ENCODE peak calls at places on chromosomes 11 and 22, in eight cellular contexts. One of them, this sample, is unnamed. For H3K27me3, the result is how much of the 10 kb centered on the place peaks cover.

GRCh38 chr11:117052196-117053149 is 45.8 kb downstream of the SIK3 start:
- DNase-seq in hepatocyte: no peak
- DNase-seq in psoas muscle: no peak
- DNase-seq in spleen: no peak
- DNase-seq in colonic mucosa: no peak
- DNase-seq in Caco-2: no peak
- DNase-seq in transverse colon: no peak
- DNase-seq in neural progenitor cell: no peak
- DNase-seq in this sample: no peak

GRCh38 chr11:63850946-63851345 is 12.0 kb downstream of the MARK2 start:
- DNase-seq in hepatocyte: no peak
- DNase-seq in Caco-2: peak
- DNase-seq in spleen: peak
- DNase-seq in neural progenitor cell: no peak
- DNase-seq in psoas muscle: no peak
- DNase-seq in colonic mucosa: no peak
- DNase-seq in transverse colon: no peak
- DNase-seq in this sample: no peak

GRCh38 chr22:40610329-40610850 is 26.1 kb downstream of the MRTFA start:
- DNase-seq in colonic mucosa: no peak
- DNase-seq in spleen: no peak
- DNase-seq in transverse colon: no peak
- DNase-seq in Caco-2: no peak
- DNase-seq in psoas muscle: no peak
- DNase-seq in hepatocyte: no peak
- DNase-seq in neural progenitor cell: no peak
- DNase-seq in this sample: no peak

GRCh38 chr11:98725471-98725870 is 295.3 kb upstream of the CNTN5 start:
- DNase-seq in psoas muscle: no peak
- DNase-seq in Caco-2: no peak
- DNase-seq in spleen: no peak
- DNase-seq in hepatocyte: no peak
- DNase-seq in neural progenitor cell: no peak
- DNase-seq in colonic mucosa: no peak
- DNase-seq in transverse colon: no peak
- DNase-seq in this sample: no peak

GRCh38 chr22:17918840-17919239 is 105.5 kb downstream of the MICAL3 start:
- DNase-seq in spleen: no peak
- DNase-seq in transverse colon: no peak
- DNase-seq in Caco-2: no peak
- DNase-seq in hepatocyte: no peak
- DNase-seq in colonic mucosa: no peak
- DNase-seq in psoas muscle: no peak
- DNase-seq in neural progenitor cell: no peak
- DNase-seq in this sample: no peak

GRCh38 chr11:98183034-98183433 is 837.7 kb upstream of the CNTN5 start:
- DNase-seq in hepatocyte: no peak
- DNase-seq in psoas muscle: no peak
- DNase-seq in transverse colon: no peak
- DNase-seq in spleen: no peak
- DNase-seq in colonic mucosa: no peak
- DNase-seq in neural progenitor cell: no peak
- DNase-seq in Caco-2: no peak
- DNase-seq in this sample: no peak

GRCh38 chr11:7436657-7437056 is 48.6 kb upstream of the OLFML1 start:
- DNase-seq in Caco-2: no peak
- DNase-seq in spleen: no peak
- DNase-seq in psoas muscle: no peak
- DNase-seq in neural progenitor cell: no peak
- DNase-seq in colonic mucosa: no peak
- DNase-seq in transverse colon: no peak
- DNase-seq in hepatocyte: no peak
- DNase-seq in this sample: no peak

GRCh38 chr11:130269544-130269943 is 45.2 kb downstream of the ZBTB44 start:
- DNase-seq in psoas muscle: no peak
- DNase-seq in transverse colon: no peak
- DNase-seq in Caco-2: no peak
- DNase-seq in spleen: no peak
- DNase-seq in colonic mucosa: no peak
- DNase-seq in hepatocyte: no peak
- DNase-seq in neural progenitor cell: no peak
- DNase-seq in this sample: no peak

GRCh38 chr11:128689946-128690745 is 3.7 kb upstream of the FLI1 start:
- DNase-seq in colonic mucosa: no peak
- DNase-seq in neural progenitor cell: peak
- DNase-seq in psoas muscle: no peak
- DNase-seq in Caco-2: no peak
- DNase-seq in hepatocyte: no peak
- DNase-seq in spleen: peak
- DNase-seq in transverse colon: no peak
- DNase-seq in this sample: no peak

GRCh38 chr11:20388096-20389055 is 860 bp downstream of the PRMT3 start:
- DNase-seq in neural progenitor cell: no peak
- DNase-seq in psoas muscle: no peak
- DNase-seq in colonic mucosa: peak
- DNase-seq in spleen: no peak
- DNase-seq in transverse colon: no peak
- DNase-seq in hepatocyte: no peak
- DNase-seq in Caco-2: no peak
- DNase-seq in this sample: no peak

GRCh38 chr11:72816404-72816990 is 2.3 kb downstream of the ATG16L2 start:
- DNase-seq in colonic mucosa: no peak
- DNase-seq in transverse colon: no peak
- DNase-seq in hepatocyte: no peak
- DNase-seq in spleen: peak
- DNase-seq in Caco-2: no peak
- DNase-seq in neural progenitor cell: no peak
- DNase-seq in psoas muscle: no peak
- DNase-seq in this sample: no peak

GRCh38 chr11:125763483-125763882 is 15.1 kb downstream of the PATE2 start:
- DNase-seq in transverse colon: no peak
- DNase-seq in psoas muscle: no peak
- DNase-seq in colonic mucosa: no peak
- DNase-seq in Caco-2: no peak
- DNase-seq in hepatocyte: no peak
- DNase-seq in spleen: no peak
- DNase-seq in neural progenitor cell: no peak
- DNase-seq in this sample: no peak

GRCh38 chr11:66745356-66746235 is 16.6 kb upstream of the SPTBN2 start:
- DNase-seq in transverse colon: peak
- DNase-seq in hepatocyte: peak
- DNase-seq in psoas muscle: no peak
- DNase-seq in spleen: peak
- DNase-seq in neural progenitor cell: peak
- DNase-seq in Caco-2: peak
- DNase-seq in colonic mucosa: peak
- DNase-seq in this sample: peak

GRCh38 chr22:25081409-25081824 is 118.2 kb upstream of the CRYBB3 start:
- DNase-seq in Caco-2: peak
- DNase-seq in spleen: no peak
- DNase-seq in hepatocyte: peak
- DNase-seq in transverse colon: peak
- DNase-seq in neural progenitor cell: peak
- DNase-seq in colonic mucosa: peak
- DNase-seq in psoas muscle: no peak
- DNase-seq in this sample: no peak

GRCh38 chr11:118430956-118431355 is 5.3 kb upstream of the KMT2A start:
- DNase-seq in hepatocyte: no peak
- DNase-seq in spleen: no peak
- DNase-seq in colonic mucosa: no peak
- DNase-seq in psoas muscle: no peak
- DNase-seq in neural progenitor cell: peak
- DNase-seq in Caco-2: peak
- DNase-seq in transverse colon: no peak
- DNase-seq in this sample: no peak

GRCh38 chr22:36160499-36160942 is at the start of gene APOL3:
- DNase-seq in Caco-2: no peak
- DNase-seq in transverse colon: peak
- DNase-seq in hepatocyte: no peak
- DNase-seq in neural progenitor cell: no peak
- DNase-seq in psoas muscle: peak
- DNase-seq in spleen: peak
- DNase-seq in colonic mucosa: peak
- DNase-seq in this sample: no peak

GRCh38 chr22:36285545-36285944 is 32.6 kb downstream of the APOL1 start:
- DNase-seq in transverse colon: no peak
- DNase-seq in neural progenitor cell: no peak
- DNase-seq in Caco-2: no peak
- DNase-seq in psoas muscle: peak
- DNase-seq in hepatocyte: no peak
- DNase-seq in spleen: peak
- DNase-seq in colonic mucosa: no peak
- DNase-seq in this sample: no peak

GRCh38 chr22:28817919-28818859 is 17.8 kb upstream of the XBP1 start:
- DNase-seq in psoas muscle: no peak
- DNase-seq in Caco-2: peak
- DNase-seq in transverse colon: peak
- DNase-seq in neural progenitor cell: no peak
- DNase-seq in colonic mucosa: peak
- DNase-seq in spleen: peak
- DNase-seq in hepatocyte: peak
- DNase-seq in this sample: peak

GRCh38 chr11:78981153-78981552 is 406.5 kb upstream of the NARS2 start:
- DNase-seq in hepatocyte: no peak
- DNase-seq in spleen: no peak
- DNase-seq in Caco-2: no peak
- DNase-seq in psoas muscle: no peak
- DNase-seq in neural progenitor cell: no peak
- DNase-seq in transverse colon: no peak
- DNase-seq in colonic mucosa: no peak
- DNase-seq in this sample: no peak

GRCh38 chr11:2913776-2914474 is 15.3 kb downstream of the PHLDA2 start:
- DNase-seq in colonic mucosa: no peak
- DNase-seq in hepatocyte: no peak
- DNase-seq in spleen: no peak
- DNase-seq in neural progenitor cell: no peak
- DNase-seq in psoas muscle: no peak
- DNase-seq in Caco-2: no peak
- DNase-seq in transverse colon: no peak
- DNase-seq in this sample: peak

GRCh38 chr22:39593061-39593930 is 22.7 kb downstream of the CACNA1I start:
- DNase-seq in psoas muscle: no peak
- DNase-seq in hepatocyte: no peak
- DNase-seq in neural progenitor cell: no peak
- DNase-seq in colonic mucosa: no peak
- DNase-seq in spleen: no peak
- DNase-seq in Caco-2: no peak
- DNase-seq in transverse colon: no peak
- DNase-seq in this sample: no peak

GRCh38 chr22:39383841-39384625 is 15.5 kb upstream of the TAB1 start:
- DNase-seq in hepatocyte: no peak
- DNase-seq in colonic mucosa: no peak
- DNase-seq in psoas muscle: no peak
- DNase-seq in neural progenitor cell: no peak
- DNase-seq in spleen: no peak
- DNase-seq in transverse colon: no peak
- DNase-seq in Caco-2: no peak
- DNase-seq in this sample: peak

GRCh38 chr22:24183321-24184031 is 2.2 kb downstream of the SUSD2 start:
- DNase-seq in spleen: peak
- DNase-seq in colonic mucosa: no peak
- DNase-seq in neural progenitor cell: no peak
- DNase-seq in hepatocyte: no peak
- DNase-seq in psoas muscle: peak
- DNase-seq in transverse colon: no peak
- DNase-seq in Caco-2: no peak
- DNase-seq in this sample: no peak

GRCh38 chr22:37604875-37605274 is 3.8 kb upstream of the GGA1 start:
- DNase-seq in Caco-2: no peak
- DNase-seq in transverse colon: no peak
- DNase-seq in spleen: peak
- DNase-seq in neural progenitor cell: no peak
- DNase-seq in colonic mucosa: peak
- DNase-seq in psoas muscle: no peak
- DNase-seq in hepatocyte: no peak
- DNase-seq in this sample: no peak

GRCh38 chr11:69654001-69654659 is 13.2 kb downstream of the CCND1 start:
- DNase-seq in psoas muscle: peak
- DNase-seq in Caco-2: no peak
- DNase-seq in spleen: peak
- DNase-seq in neural progenitor cell: no peak
- DNase-seq in transverse colon: no peak
- DNase-seq in hepatocyte: no peak
- DNase-seq in colonic mucosa: no peak
- DNase-seq in this sample: no peak

GRCh38 chr11:64918056-64918455 is 1.0 kb upstream of the ATG2A start:
- DNase-seq in hepatocyte: peak
- DNase-seq in spleen: no peak
- DNase-seq in Caco-2: no peak
- DNase-seq in neural progenitor cell: peak
- DNase-seq in psoas muscle: no peak
- DNase-seq in transverse colon: no peak
- DNase-seq in colonic mucosa: no peak
- DNase-seq in this sample: peak
- H3K4me3 ChIP-seq in hepatocyte: peak
- H3K4me3 ChIP-seq in spleen: peak
- H3K4me3 ChIP-seq in Caco-2: peak
- H3K4me3 ChIP-seq in neural progenitor cell: peak
- H3K4me3 ChIP-seq in psoas muscle: peak
- H3K4me3 ChIP-seq in transverse colon: peak
- H3K4me3 ChIP-seq in colonic mucosa: peak
- H3K4me3 ChIP-seq in this sample: no peak

DNA sequence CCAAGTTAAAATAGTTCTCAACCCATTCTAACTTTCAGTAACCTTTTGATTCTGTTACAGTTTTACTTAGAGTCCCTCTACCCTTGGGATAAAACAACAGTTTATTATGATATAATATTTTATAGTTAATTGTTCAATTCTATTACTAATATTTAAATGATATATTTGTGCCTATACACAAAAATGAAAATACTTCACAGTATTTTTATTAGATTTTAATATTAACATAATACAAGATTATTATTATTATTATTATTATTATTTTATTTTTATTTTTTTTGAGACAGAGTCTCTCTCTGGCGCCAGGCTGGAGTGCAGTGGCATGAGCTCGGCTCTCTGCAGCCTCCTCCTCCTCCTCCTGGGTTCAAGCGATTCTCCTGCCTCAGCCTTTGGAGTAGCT is 416.7 kb downstream of the NTM start:
- DNase-seq in neural progenitor cell: no peak
- DNase-seq in hepatocyte: no peak
- DNase-seq in colonic mucosa: no peak
- DNase-seq in psoas muscle: no peak
- DNase-seq in Caco-2: no peak
- DNase-seq in transverse colon: no peak
- DNase-seq in spleen: no peak
- DNase-seq in this sample: no peak
- H3K27me3 ChIP-seq in neural progenitor cell: under half
- H3K27me3 ChIP-seq in hepatocyte: under half
- H3K27me3 ChIP-seq in colonic mucosa: under half
- H3K27me3 ChIP-seq in psoas muscle: under half
- H3K27me3 ChIP-seq in Caco-2: under half
- H3K27me3 ChIP-seq in transverse colon: under half
- H3K27me3 ChIP-seq in spleen: under half
- H3K27me3 ChIP-seq in this sample: under half

GRCh38 chr11:1482581-1483444 is 3.8 kb downstream of the MOB2 start:
- DNase-seq in spleen: peak
- DNase-seq in transverse colon: no peak
- DNase-seq in neural progenitor cell: no peak
- DNase-seq in psoas muscle: peak
- DNase-seq in hepatocyte: no peak
- DNase-seq in Caco-2: no peak
- DNase-seq in colonic mucosa: no peak
- DNase-seq in this sample: peak
- TF ChIP-seq CTCF in spleen: no peak
- TF ChIP-seq CTCF in transverse colon: no peak
- TF ChIP-seq CTCF in neural progenitor cell: peak
- TF ChIP-seq CTCF in psoas muscle: peak
- TF ChIP-seq CTCF in hepatocyte: no peak
- TF ChIP-seq CTCF in Caco-2: no peak
- TF ChIP-seq CTCF in colonic mucosa: no peak
- TF ChIP-seq CTCF in this sample: no peak

GRCh38 chr11:71452354-71453020 is 516 bp upstream of the NADSYN1 start:
- DNase-seq in psoas muscle: peak
- DNase-seq in Caco-2: no peak
- DNase-seq in spleen: peak
- DNase-seq in neural progenitor cell: peak
- DNase-seq in transverse colon: peak
- DNase-seq in colonic mucosa: peak
- DNase-seq in hepatocyte: peak
- DNase-seq in this sample: no peak
- H3K4me3 ChIP-seq in psoas muscle: peak
- H3K4me3 ChIP-seq in Caco-2: peak
- H3K4me3 ChIP-seq in spleen: peak
- H3K4me3 ChIP-seq in neural progenitor cell: peak
- H3K4me3 ChIP-seq in transverse colon: peak
- H3K4me3 ChIP-seq in colonic mucosa: peak
- H3K4me3 ChIP-seq in hepatocyte: peak
- H3K4me3 ChIP-seq in this sample: peak

This sample was measured in pancreas.